ENCODE peak calls at places on chromosome 11, in five cellular contexts. U is activated T-helper 1 cell treated with Interleukin-2 at 50 U/mL for 16 hours; S is stimulated activated CD8-positive, alpha-beta memory T cell treated with anti-CD3 and anti-CD28 coated beads, Interleukin-15, amount 100 ng/mL, for 24 hours; C is mucosa of descending colon; H is stimulated activated CD4-positive, alpha-beta T cell treated with anti-CD3 and anti-CD28 coated beads, Interleukin-12 subunit alpha, Interleukin-12 subunit beta, amount 100 ng/mL, for 24 hours. M is an unnamed sample.

GRCh38 chr11:7016011-7016410 is 4.1 kb downstream of the ZNF214 start:
- DNase-seq in U (no peak), S (no peak), H (no peak), C (no peak), M (no peak)

GRCh38 chr11:116829525-116830183 is at the start of gene APOC3:
- DNase-seq in H (no peak), S (no peak), C (no peak), U (no peak), M (no peak)

GRCh38 chr11:35173620-35174278 is 34.8 kb downstream of the CD44 start:
- DNase-seq in H (no peak), C (no peak), U (no peak), S (no peak), M (no peak)

GRCh38 chr11:19946681-19947080 is 213.6 kb downstream of the DBX1 start:
- DNase-seq in U (no peak), C (no peak), S (no peak), H (no peak), M (no peak)

GRCh38 chr11:92781151-92781550 is 188.3 kb upstream of the MTNR1B start:
- DNase-seq in C (no peak), H (no peak), U (no peak), S (no peak), M (no peak)

GRCh38 chr11:8799273-8799672 is 111.7 kb upstream of the AKIP1 start:
- DNase-seq in S (no peak), C (no peak), H (no peak), U (no peak), M (no peak)

GRCh38 chr11:58429273-58429672 is 1.4 kb upstream of the OR5B2 start:
- DNase-seq in C (no peak), U (no peak), H (no peak), S (no peak), M (no peak)

GRCh38 chr11:97961431-97961830 is 1059.3 kb upstream of the CNTN5 start:
- DNase-seq in C (no peak), H (no peak), S (no peak), U (no peak), M (no peak)

GRCh38 chr11:59186130-59186594 is 14.2 kb downstream of the DTX4 start:
- DNase-seq in U (peak), H (peak), S (no peak), C (peak), M (no peak)

GRCh38 chr11:68256331-68256741 is 15.4 kb downstream of the C11orf24 start:
- DNase-seq in U (no peak), S (no peak), C (no peak), H (no peak), M (no peak)

GRCh38 chr11:74949748-74950127 is 672 bp downstream of the SPCS2 start:
- DNase-seq in C (no peak), H (no peak), S (no peak), U (no peak), M (no peak)

M was measured in lower leg skin.